ENCODE peak calls at places on chromosomes 11 and 22, in six cellular contexts. B, N, Y, I, U and D are unnamed samples.
A peak's percentile ranks its signal among the peaks of the same experiment; 100 is the strongest.

GRCh38 chr11:9858822-9859221 is 194.9 kb downstream of the SWAP70 start:
- DNase-seq in B (no peak), N (no peak), Y (no peak), I (no peak), U (no peak), D (no peak)

GRCh38 chr11:130371004-130371590 is 56.4 kb upstream of the ZBTB44 start:
- DNase-seq in B (no peak), N (no peak), Y (no peak), I (no peak), U (no peak), D (no peak)

GRCh38 chr11:126809514-126810289 is 190.9 kb downstream of the KIRREL3 start:
- DNase-seq in B (no peak), N (no peak), Y (no peak), I (no peak), U (no peak), D (no peak)

GRCh38 chr11:96426356-96427103 is 36.7 kb downstream of the JRKL start:
- DNase-seq in B (no peak), N (peak; percentile 77), Y (no peak), I (no peak), U (no peak), D (no peak)

GRCh38 chr11:119347940-119348339 is 1.4 kb upstream of the MFRP start:
- DNase-seq in B (no peak), N (no peak), Y (no peak), I (no peak), U (no peak), D (no peak)

GRCh38 chr11:59224419-59224928 is 11.7 kb upstream of the MPEG1 start:
- DNase-seq in B (no peak), N (peak; percentile 23), Y (no peak), I (no peak), U (no peak), D (no peak)

GRCh38 chr11:78354741-78355705 is 62.6 kb downstream of the GAB2 start:
- DNase-seq in B (no peak), N (peak; percentile 79), Y (no peak), I (no peak), U (no peak), D (no peak)

GRCh38 chr22:29871684-29872083 is 11.3 kb upstream of the MTMR3 start:
- DNase-seq in B (no peak), N (no peak), Y (no peak), I (no peak), U (no peak), D (peak; percentile 56)

GRCh38 chr11:12706531-12707499 is 32.6 kb downstream of the TEAD1 start:
- DNase-seq in B (no peak), N (no peak), Y (no peak), I (peak; percentile 46), U (no peak), D (no peak)

GRCh38 chr11:124276081-124276480 is 19.9 kb downstream of the OR8G5 start:
- DNase-seq in B (no peak), N (peak; percentile 47), Y (no peak), I (no peak), U (no peak), D (no peak)

DNA sequence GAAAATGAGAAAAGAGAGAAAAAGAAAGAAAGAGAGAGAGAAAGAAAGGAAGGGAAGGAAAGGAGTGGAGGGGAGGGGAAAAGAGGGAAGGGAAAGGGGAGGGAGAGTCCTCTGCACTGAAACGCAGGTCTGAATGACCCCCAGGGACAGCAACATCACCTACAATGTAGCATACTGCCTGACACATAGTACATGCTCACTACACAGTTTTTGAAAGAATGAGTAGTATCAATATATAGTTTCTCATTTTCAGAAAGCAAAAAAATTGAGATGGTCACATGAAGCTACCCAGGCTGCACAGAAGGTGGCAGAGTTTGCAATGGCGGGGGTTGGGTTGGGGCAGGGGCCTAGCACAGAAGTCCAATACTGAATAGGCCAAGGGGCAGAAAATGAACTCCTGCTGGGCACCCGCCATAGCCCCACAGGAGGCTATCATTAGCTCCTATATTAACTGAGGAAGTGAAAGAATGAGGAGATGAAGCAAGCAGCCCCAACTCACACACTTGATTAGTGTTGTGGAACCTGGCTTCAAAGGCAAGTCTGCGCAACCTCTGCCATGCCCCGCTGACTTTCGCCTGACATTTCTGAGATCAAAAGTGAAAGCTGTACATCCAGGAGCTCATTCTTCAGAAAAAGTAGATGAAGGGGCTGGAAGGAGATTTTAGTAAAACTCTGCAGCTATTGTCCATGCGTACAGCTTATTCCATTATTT is 241.2 kb upstream of the SYN3 start:
- DNase-seq in B (no peak), N (no peak), Y (no peak), I (no peak), U (no peak), D (no peak)
- TF ChIP-seq CTCF in B (no peak), N (no peak), Y (no peak), I (no peak), U (no peak), D (no peak)

GRCh38 chr11:101914737-101915426 is at the start of gene CEP126:
- DNase-seq in B (peak; percentile 95), N (peak; percentile 94), Y (peak; percentile 74), I (peak; percentile 93), U (peak; percentile 90), D (peak; percentile 93)
- TF ChIP-seq CTCF in B (peak; percentile 49), N (peak; percentile 65), Y (peak; percentile 75), I (peak; percentile 40), U (peak; percentile 47), D (peak; percentile 68)

GRCh38 chr11:107473797-107474196 is 16.2 kb upstream of the CWF19L2 start:
- DNase-seq in B (no peak), N (peak; percentile 14), Y (no peak), I (no peak), U (no peak), D (no peak)

GRCh38 chr11:107472966-107473365 is 15.3 kb upstream of the CWF19L2 start:
- DNase-seq in B (no peak), N (no peak), Y (no peak), I (no peak), U (no peak), D (no peak)

GRCh38 chr11:107467754-107468153 is 10.1 kb upstream of the CWF19L2 start:
- DNase-seq in B (no peak), N (no peak), Y (no peak), I (no peak), U (no peak), D (no peak)

DNA sequence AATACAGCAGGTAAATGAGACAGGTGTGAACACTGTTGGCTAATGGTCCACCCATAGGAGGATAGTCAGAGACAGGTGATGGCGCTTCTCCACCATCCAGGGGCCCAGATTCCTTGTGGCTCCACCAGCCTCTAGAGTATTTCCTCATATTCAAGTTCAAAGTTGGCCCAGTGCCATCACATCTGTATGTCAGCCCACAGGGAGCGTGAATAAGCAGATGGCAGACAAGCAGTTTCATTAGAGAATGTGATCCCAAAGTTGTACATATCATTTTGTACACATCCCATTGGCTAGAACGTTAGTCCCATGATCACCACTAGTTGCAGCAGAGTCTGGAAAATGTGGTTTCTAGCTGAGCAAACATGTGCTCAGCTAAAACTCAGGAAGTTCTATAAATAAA is 11.0 kb upstream of the CWF19L2 start:
- DNase-seq in B (no peak), N (peak; percentile 9), Y (no peak), I (no peak), U (no peak), D (no peak)
- TF ChIP-seq CTCF in B (no peak), N (no peak), Y (no peak), I (no peak), U (no peak), D (no peak)

GRCh38 chr11:26710489-26710888 is 11.4 kb downstream of the SLC5A12 start:
- DNase-seq in B (no peak), N (no peak), Y (no peak), I (no peak), U (no peak), D (no peak)
- TF ChIP-seq CTCF in B (no peak), N (no peak), Y (no peak), I (no peak), U (no peak), D (no peak)

GRCh38 chr11:19160839-19161238 is 40.9 kb downstream of the CSRP3 start:
- DNase-seq in B (no peak), N (peak; percentile 28), Y (no peak), I (no peak), U (no peak), D (no peak)
- TF ChIP-seq CTCF in B (no peak), N (no peak), Y (no peak), I (no peak), U (no peak), D (peak; percentile 22)

GRCh38 chr11:43585877-43586608 is 94.5 kb upstream of the HSD17B12 start:
- DNase-seq in B (no peak), N (no peak), Y (no peak), I (no peak), U (no peak), D (no peak)
- TF ChIP-seq CTCF in B (no peak), N (no peak), Y (no peak), I (no peak), U (no peak), D (no peak)

DNA sequence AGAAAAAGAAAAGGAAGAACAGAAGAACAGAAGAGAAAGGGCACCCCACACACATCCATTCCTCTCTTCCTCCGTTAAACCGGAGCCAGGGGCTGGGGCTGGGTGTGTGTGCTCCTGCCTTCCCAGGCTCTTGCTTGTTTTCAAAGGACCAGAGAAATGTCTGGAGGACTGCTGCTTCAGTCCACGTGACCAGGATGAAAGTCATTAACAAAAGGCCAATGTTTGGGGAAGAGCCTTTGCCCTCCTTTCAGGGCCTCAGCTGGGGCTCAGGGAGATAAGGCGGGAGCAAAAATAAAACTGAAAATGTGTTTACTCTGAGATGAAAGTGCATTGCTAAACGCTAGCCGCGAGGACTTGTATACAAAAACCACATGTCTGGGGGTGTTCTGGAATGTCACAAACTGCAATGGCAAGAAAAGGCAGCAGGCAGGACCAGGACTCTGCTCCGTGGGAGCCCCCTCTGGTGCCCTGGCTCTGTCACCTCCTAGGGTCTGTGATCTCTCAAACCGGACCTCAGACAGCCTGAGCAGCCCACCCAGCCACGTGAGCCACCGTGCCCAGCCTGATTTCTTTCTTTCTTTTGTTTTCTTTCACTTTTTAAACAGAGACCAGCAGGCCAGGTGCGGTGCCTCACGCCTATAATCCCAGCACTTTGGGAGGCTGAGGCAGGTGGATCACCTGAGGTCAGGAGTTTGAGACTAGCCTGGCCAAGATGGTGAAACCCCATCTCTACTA is 31.6 kb upstream of the MYH9 start:
- DNase-seq in B (no peak), N (peak; percentile 62), Y (no peak), I (peak; percentile 64), U (no peak), D (no peak)
- TF ChIP-seq CTCF in B (no peak), N (no peak), Y (no peak), I (no peak), U (no peak), D (no peak)

GRCh38 chr22:19896665-19897355 is 42.1 kb upstream of the GNB1L start:
- DNase-seq in B (no peak), N (no peak), Y (no peak), I (no peak), U (no peak), D (no peak)
- TF ChIP-seq CTCF in B (no peak), N (no peak), Y (no peak), I (no peak), U (no peak), D (no peak)